ENCODE peak calls at places on chromosomes 11 and 22, in seven cellular contexts. One of them, this sample, is unnamed.

GRCh38 chr11:123137496-123138270 is 57.4 kb downstream of the CLMP start:
- DNase-seq in fibroblast of mammary gland: peak
- DNase-seq in skeletal muscle cell: peak
- DNase-seq in stomach: peak
- DNase-seq in choroid plexus epithelial cell: peak
- DNase-seq in naive thymus-derived CD4-positive, alpha-beta T cell: no peak
- DNase-seq in ovary: peak
- DNase-seq in this sample: no peak

GRCh38 chr22:24506802-24507438 is 11.8 kb downstream of the UPB1 start:
- DNase-seq in skeletal muscle cell: no peak
- DNase-seq in naive thymus-derived CD4-positive, alpha-beta T cell: no peak
- DNase-seq in fibroblast of mammary gland: peak
- DNase-seq in ovary: no peak
- DNase-seq in choroid plexus epithelial cell: peak
- DNase-seq in stomach: no peak
- DNase-seq in this sample: no peak

GRCh38 chr11:92703431-92703830 is 266.0 kb upstream of the MTNR1B start:
- DNase-seq in choroid plexus epithelial cell: peak
- DNase-seq in fibroblast of mammary gland: peak
- DNase-seq in skeletal muscle cell: peak
- DNase-seq in stomach: no peak
- DNase-seq in ovary: no peak
- DNase-seq in naive thymus-derived CD4-positive, alpha-beta T cell: no peak
- DNase-seq in this sample: no peak

GRCh38 chr11:84089072-84090057 is 803.2 kb upstream of the CCDC90B start:
- DNase-seq in stomach: no peak
- DNase-seq in skeletal muscle cell: no peak
- DNase-seq in fibroblast of mammary gland: no peak
- DNase-seq in choroid plexus epithelial cell: no peak
- DNase-seq in ovary: no peak
- DNase-seq in naive thymus-derived CD4-positive, alpha-beta T cell: no peak
- DNase-seq in this sample: no peak

GRCh38 chr11:103609117-103610066 is 427.0 kb upstream of the DDI1 start:
- DNase-seq in fibroblast of mammary gland: peak
- DNase-seq in choroid plexus epithelial cell: peak
- DNase-seq in skeletal muscle cell: peak
- DNase-seq in stomach: no peak
- DNase-seq in naive thymus-derived CD4-positive, alpha-beta T cell: no peak
- DNase-seq in ovary: no peak
- DNase-seq in this sample: peak

GRCh38 chr11:28058333-28058732 is 49.6 kb downstream of the KIF18A start:
- DNase-seq in naive thymus-derived CD4-positive, alpha-beta T cell: no peak
- DNase-seq in skeletal muscle cell: no peak
- DNase-seq in ovary: no peak
- DNase-seq in fibroblast of mammary gland: no peak
- DNase-seq in stomach: no peak
- DNase-seq in choroid plexus epithelial cell: peak
- DNase-seq in this sample: no peak

GRCh38 chr11:1876361-1877063 is 15.2 kb downstream of the PRR33 start:
- DNase-seq in stomach: peak
- DNase-seq in ovary: peak
- DNase-seq in skeletal muscle cell: peak
- DNase-seq in naive thymus-derived CD4-positive, alpha-beta T cell: no peak
- DNase-seq in fibroblast of mammary gland: peak
- DNase-seq in choroid plexus epithelial cell: peak
- DNase-seq in this sample: no peak

GRCh38 chr11:124717786-124718634 is 21.7 kb upstream of the NRGN start:
- DNase-seq in skeletal muscle cell: no peak
- DNase-seq in ovary: peak
- DNase-seq in naive thymus-derived CD4-positive, alpha-beta T cell: peak
- DNase-seq in choroid plexus epithelial cell: peak
- DNase-seq in fibroblast of mammary gland: peak
- DNase-seq in stomach: no peak
- DNase-seq in this sample: peak

GRCh38 chr11:316891-317291 is 3.1 kb downstream of the IFITM1 start:
- DNase-seq in skeletal muscle cell: no peak
- DNase-seq in naive thymus-derived CD4-positive, alpha-beta T cell: no peak
- DNase-seq in stomach: no peak
- DNase-seq in fibroblast of mammary gland: no peak
- DNase-seq in ovary: no peak
- DNase-seq in choroid plexus epithelial cell: no peak
- DNase-seq in this sample: no peak

GRCh38 chr11:64649304-64649703 is 58.3 kb downstream of the SLC22A12 start:
- DNase-seq in stomach: no peak
- DNase-seq in naive thymus-derived CD4-positive, alpha-beta T cell: peak
- DNase-seq in skeletal muscle cell: no peak
- DNase-seq in ovary: peak
- DNase-seq in choroid plexus epithelial cell: peak
- DNase-seq in fibroblast of mammary gland: peak
- DNase-seq in this sample: no peak

GRCh38 chr11:12642040-12642439 is 32.2 kb upstream of the TEAD1 start:
- DNase-seq in stomach: no peak
- DNase-seq in naive thymus-derived CD4-positive, alpha-beta T cell: no peak
- DNase-seq in choroid plexus epithelial cell: peak
- DNase-seq in skeletal muscle cell: peak
- DNase-seq in ovary: peak
- DNase-seq in fibroblast of mammary gland: peak
- DNase-seq in this sample: peak

GRCh38 chr11:113578164-113578455 is 102.9 kb upstream of the DRD2 start:
- DNase-seq in ovary: no peak
- DNase-seq in choroid plexus epithelial cell: no peak
- DNase-seq in naive thymus-derived CD4-positive, alpha-beta T cell: no peak
- DNase-seq in skeletal muscle cell: no peak
- DNase-seq in fibroblast of mammary gland: no peak
- DNase-seq in stomach: no peak
- DNase-seq in this sample: no peak

GRCh38 chr11:129577986-129578385 is 202.3 kb downstream of the BARX2 start:
- DNase-seq in skeletal muscle cell: no peak
- DNase-seq in ovary: no peak
- DNase-seq in naive thymus-derived CD4-positive, alpha-beta T cell: no peak
- DNase-seq in stomach: no peak
- DNase-seq in fibroblast of mammary gland: no peak
- DNase-seq in choroid plexus epithelial cell: no peak
- DNase-seq in this sample: no peak

GRCh38 chr11:129576652-129577051 is 201.0 kb downstream of the BARX2 start:
- DNase-seq in ovary: no peak
- DNase-seq in stomach: no peak
- DNase-seq in choroid plexus epithelial cell: no peak
- DNase-seq in skeletal muscle cell: no peak
- DNase-seq in naive thymus-derived CD4-positive, alpha-beta T cell: no peak
- DNase-seq in fibroblast of mammary gland: no peak
- DNase-seq in this sample: no peak

GRCh38 chr11:129574431-129574830 is 198.8 kb downstream of the BARX2 start:
- DNase-seq in fibroblast of mammary gland: no peak
- DNase-seq in choroid plexus epithelial cell: no peak
- DNase-seq in stomach: no peak
- DNase-seq in skeletal muscle cell: no peak
- DNase-seq in ovary: no peak
- DNase-seq in naive thymus-derived CD4-positive, alpha-beta T cell: no peak
- DNase-seq in this sample: no peak

DNA sequence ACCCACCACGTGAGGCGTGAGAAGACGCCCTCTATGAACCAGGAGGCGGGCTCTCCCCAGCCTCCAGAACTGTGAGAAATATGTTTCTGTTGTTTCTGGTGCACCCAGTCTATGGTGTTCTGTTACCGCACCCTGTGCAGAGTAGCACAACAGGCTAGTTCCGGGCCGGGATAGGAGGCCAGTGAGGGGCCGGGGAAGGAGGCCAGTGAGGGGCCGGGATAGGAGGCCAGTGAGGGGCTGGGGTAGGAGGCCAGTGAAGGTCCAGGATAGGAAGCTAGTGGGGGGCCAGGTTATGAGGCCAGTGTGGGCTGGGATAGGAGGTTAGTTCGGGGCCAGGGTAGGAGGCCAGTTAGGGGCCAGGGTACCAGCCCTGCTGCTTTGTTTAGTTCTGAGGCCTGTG is 204.6 kb downstream of the BARX2 start:
- DNase-seq in naive thymus-derived CD4-positive, alpha-beta T cell: no peak
- DNase-seq in choroid plexus epithelial cell: no peak
- DNase-seq in skeletal muscle cell: no peak
- DNase-seq in stomach: no peak
- DNase-seq in ovary: no peak
- DNase-seq in fibroblast of mammary gland: no peak
- DNase-seq in this sample: no peak
- H3K4me3 ChIP-seq in naive thymus-derived CD4-positive, alpha-beta T cell: no peak
- H3K4me3 ChIP-seq in choroid plexus epithelial cell: no peak
- H3K4me3 ChIP-seq in skeletal muscle cell: no peak
- H3K4me3 ChIP-seq in stomach: no peak
- H3K4me3 ChIP-seq in ovary: no peak
- H3K4me3 ChIP-seq in fibroblast of mammary gland: no peak
- H3K4me3 ChIP-seq in this sample: no peak

GRCh38 chr22:41951898-41952474 is at the start of gene SMIM45:
- DNase-seq in skeletal muscle cell: no peak
- DNase-seq in choroid plexus epithelial cell: no peak
- DNase-seq in naive thymus-derived CD4-positive, alpha-beta T cell: no peak
- DNase-seq in ovary: no peak
- DNase-seq in stomach: no peak
- DNase-seq in fibroblast of mammary gland: no peak
- DNase-seq in this sample: no peak
- H3K4me3 ChIP-seq in skeletal muscle cell: no peak
- H3K4me3 ChIP-seq in choroid plexus epithelial cell: no peak
- H3K4me3 ChIP-seq in naive thymus-derived CD4-positive, alpha-beta T cell: no peak
- H3K4me3 ChIP-seq in ovary: no peak
- H3K4me3 ChIP-seq in stomach: no peak
- H3K4me3 ChIP-seq in fibroblast of mammary gland: no peak
- H3K4me3 ChIP-seq in this sample: no peak

DNA sequence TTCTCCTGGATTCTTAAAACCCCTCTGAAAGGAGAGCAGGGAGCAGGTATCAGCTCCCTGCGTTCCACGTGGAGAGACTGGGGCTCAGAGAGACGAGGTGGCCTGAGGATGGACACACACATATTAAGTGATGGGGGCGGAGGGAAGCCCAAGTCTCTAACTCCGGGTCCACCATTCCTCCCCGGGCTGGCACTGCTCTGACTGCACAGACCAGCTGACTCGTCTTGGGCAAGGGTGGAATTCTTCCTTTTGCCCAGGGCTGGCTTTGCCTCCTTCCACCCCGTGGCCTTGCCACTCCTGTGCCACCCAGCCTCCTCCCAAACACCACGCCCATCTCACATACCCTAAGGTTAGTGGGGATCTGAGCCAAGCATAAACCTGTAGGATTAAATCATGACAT is 65.0 kb downstream of the BUD13 start:
- DNase-seq in stomach: no peak
- DNase-seq in skeletal muscle cell: no peak
- DNase-seq in fibroblast of mammary gland: no peak
- DNase-seq in naive thymus-derived CD4-positive, alpha-beta T cell: no peak
- DNase-seq in choroid plexus epithelial cell: no peak
- DNase-seq in ovary: no peak
- DNase-seq in this sample: no peak
- H3K4me3 ChIP-seq in stomach: no peak
- H3K4me3 ChIP-seq in skeletal muscle cell: no peak
- H3K4me3 ChIP-seq in fibroblast of mammary gland: no peak
- H3K4me3 ChIP-seq in naive thymus-derived CD4-positive, alpha-beta T cell: no peak
- H3K4me3 ChIP-seq in choroid plexus epithelial cell: no peak
- H3K4me3 ChIP-seq in ovary: no peak
- H3K4me3 ChIP-seq in this sample: no peak

GRCh38 chr22:36155702-36156101 is 4.9 kb downstream of the APOL3 start:
- DNase-seq in stomach: peak
- DNase-seq in naive thymus-derived CD4-positive, alpha-beta T cell: no peak
- DNase-seq in choroid plexus epithelial cell: peak
- DNase-seq in ovary: peak
- DNase-seq in skeletal muscle cell: no peak
- DNase-seq in fibroblast of mammary gland: peak
- DNase-seq in this sample: no peak

GRCh38 chr22:36156515-36157419 is 3.8 kb downstream of the APOL3 start:
- DNase-seq in fibroblast of mammary gland: peak
- DNase-seq in stomach: peak
- DNase-seq in naive thymus-derived CD4-positive, alpha-beta T cell: peak
- DNase-seq in ovary: peak
- DNase-seq in choroid plexus epithelial cell: peak
- DNase-seq in skeletal muscle cell: peak
- DNase-seq in this sample: no peak

GRCh38 chr22:36152088-36152487 is 8.5 kb downstream of the APOL3 start:
- DNase-seq in choroid plexus epithelial cell: no peak
- DNase-seq in fibroblast of mammary gland: no peak
- DNase-seq in naive thymus-derived CD4-positive, alpha-beta T cell: no peak
- DNase-seq in stomach: no peak
- DNase-seq in skeletal muscle cell: no peak
- DNase-seq in ovary: no peak
- DNase-seq in this sample: no peak

GRCh38 chr22:36153756-36154155 is 6.8 kb downstream of the APOL3 start:
- DNase-seq in stomach: no peak
- DNase-seq in choroid plexus epithelial cell: no peak
- DNase-seq in skeletal muscle cell: no peak
- DNase-seq in naive thymus-derived CD4-positive, alpha-beta T cell: no peak
- DNase-seq in fibroblast of mammary gland: no peak
- DNase-seq in ovary: no peak
- DNase-seq in this sample: no peak

DNA sequence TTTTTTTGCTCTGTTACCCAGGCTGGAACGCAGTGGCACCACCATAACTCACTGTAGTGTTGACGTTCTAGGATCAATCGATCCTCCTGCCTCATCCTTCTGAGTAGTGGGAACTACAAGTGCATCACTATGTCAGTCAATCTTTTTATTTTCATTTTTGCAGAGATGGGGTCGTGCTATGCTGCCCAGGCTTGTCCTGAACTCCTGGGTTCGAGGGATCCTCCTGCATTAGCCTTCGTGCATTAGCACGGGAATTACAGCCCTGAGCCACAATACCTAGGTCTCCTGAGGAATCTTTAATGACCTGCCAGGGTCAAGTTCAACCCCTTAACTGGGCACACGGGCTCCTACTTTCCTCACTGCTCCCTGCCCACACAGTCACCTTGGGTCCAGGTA is 4.4 kb downstream of the APOL3 start:
- DNase-seq in fibroblast of mammary gland: no peak
- DNase-seq in choroid plexus epithelial cell: no peak
- DNase-seq in naive thymus-derived CD4-positive, alpha-beta T cell: no peak
- DNase-seq in skeletal muscle cell: no peak
- DNase-seq in ovary: no peak
- DNase-seq in stomach: no peak
- DNase-seq in this sample: no peak
- H3K4me3 ChIP-seq in fibroblast of mammary gland: peak
- H3K4me3 ChIP-seq in choroid plexus epithelial cell: peak
- H3K4me3 ChIP-seq in naive thymus-derived CD4-positive, alpha-beta T cell: peak
- H3K4me3 ChIP-seq in skeletal muscle cell: no peak
- H3K4me3 ChIP-seq in ovary: peak
- H3K4me3 ChIP-seq in stomach: peak
- H3K4me3 ChIP-seq in this sample: no peak

GRCh38 chr22:19767427-19768380 is 7.1 kb downstream of the TBX1 start:
- DNase-seq in naive thymus-derived CD4-positive, alpha-beta T cell: no peak
- DNase-seq in choroid plexus epithelial cell: no peak
- DNase-seq in ovary: no peak
- DNase-seq in fibroblast of mammary gland: no peak
- DNase-seq in stomach: no peak
- DNase-seq in skeletal muscle cell: no peak
- DNase-seq in this sample: no peak

GRCh38 chr22:19764636-19765476 is 4.3 kb downstream of the TBX1 start:
- DNase-seq in ovary: no peak
- DNase-seq in stomach: no peak
- DNase-seq in naive thymus-derived CD4-positive, alpha-beta T cell: no peak
- DNase-seq in choroid plexus epithelial cell: no peak
- DNase-seq in skeletal muscle cell: no peak
- DNase-seq in fibroblast of mammary gland: no peak
- DNase-seq in this sample: no peak

GRCh38 chr22:19766235-19766505 is 5.6 kb downstream of the TBX1 start:
- DNase-seq in choroid plexus epithelial cell: no peak
- DNase-seq in naive thymus-derived CD4-positive, alpha-beta T cell: no peak
- DNase-seq in skeletal muscle cell: no peak
- DNase-seq in stomach: no peak
- DNase-seq in fibroblast of mammary gland: no peak
- DNase-seq in ovary: no peak
- DNase-seq in this sample: no peak

GRCh38 chr22:19765477-19766234 is 5.1 kb downstream of the TBX1 start:
- DNase-seq in stomach: no peak
- DNase-seq in skeletal muscle cell: no peak
- DNase-seq in fibroblast of mammary gland: no peak
- DNase-seq in choroid plexus epithelial cell: no peak
- DNase-seq in ovary: no peak
- DNase-seq in naive thymus-derived CD4-positive, alpha-beta T cell: no peak
- DNase-seq in this sample: no peak

GRCh38 chr22:19766506-19767426 is 6.2 kb downstream of the TBX1 start:
- DNase-seq in stomach: peak
- DNase-seq in naive thymus-derived CD4-positive, alpha-beta T cell: no peak
- DNase-seq in skeletal muscle cell: no peak
- DNase-seq in choroid plexus epithelial cell: no peak
- DNase-seq in fibroblast of mammary gland: no peak
- DNase-seq in ovary: no peak
- DNase-seq in this sample: no peak
- H3K4me3 ChIP-seq in stomach: peak
- H3K4me3 ChIP-seq in naive thymus-derived CD4-positive, alpha-beta T cell: no peak
- H3K4me3 ChIP-seq in skeletal muscle cell: peak
- H3K4me3 ChIP-seq in choroid plexus epithelial cell: no peak
- H3K4me3 ChIP-seq in fibroblast of mammary gland: no peak
- H3K4me3 ChIP-seq in ovary: no peak
- H3K4me3 ChIP-seq in this sample: no peak